ENCODE peak calls at places on chromosomes 4 and X, in six cellular contexts. N is HepG2, L is A549, U is K562, M is GM12878, K is IMR-90. G is an unnamed sample.

GRCh38 chr4:27084685-27085356 is 224.2 kb downstream of the STIM2 start:
- DNase-seq in N (no peak), L (no peak), U (peak), M (no peak), K (peak), G (peak)

GRCh38 chr4:38804654-38805295 is at the start of gene TLR1:
- DNase-seq in N (peak), L (peak), U (no peak), M (peak), K (peak), G (no peak)

GRCh38 chr4:165715989-165716388 is 157.0 kb upstream of the TLL1 start:
- DNase-seq in N (no peak), L (no peak), U (no peak), M (no peak), K (no peak), G (no peak)

GRCh38 chr4:156188596-156188995 is 234.9 kb upstream of the CTSO start:
- DNase-seq in N (no peak), L (no peak), U (no peak), M (no peak), K (no peak), G (no peak)

GRCh38 chr4:2353222-2354107 is 65.0 kb downstream of the ZFYVE28 start:
- DNase-seq in N (no peak), L (no peak), U (no peak), M (no peak), K (no peak), G (no peak)

GRCh38 chrX:16212024-16212423 is 44.7 kb downstream of the MAGEB17 start:
- DNase-seq in N (no peak), L (peak), U (no peak), M (no peak), K (peak), G (no peak)

GRCh38 chrX:22202251-22202650 is 70.5 kb upstream of the CBLL2 start:
- DNase-seq in N (no peak), L (no peak), U (no peak), M (no peak), K (no peak), G (no peak)

GRCh38 chrX:84907324-84907946 is 96.2 kb upstream of the APOOL start:
- DNase-seq in N (no peak), L (peak), U (no peak), M (no peak), K (peak), G (no peak)

GRCh38 chr4:121950680-121951569 is 935 bp downstream of the TRPC3 start:
- DNase-seq in N (no peak), L (no peak), U (peak), M (no peak), K (peak), G (peak)

GRCh38 chrX:14673764-14674163 is 144.4 kb downstream of the GLRA2 start:
- DNase-seq in N (peak), L (peak), U (no peak), M (peak), K (peak), G (peak)

GRCh38 chrX:74535633-74536141 is 78.7 kb downstream of the RLIM start:
- DNase-seq in N (peak), L (no peak), U (peak), M (no peak), K (peak), G (peak)

GRCh38 chr4:52019941-52020657 is at the start of gene LRRC66:
- DNase-seq in N (peak), L (peak), U (no peak), M (no peak), K (no peak), G (no peak)

GRCh38 chr4:113512880-113513279 is 248.7 kb downstream of the CAMK2D start:
- DNase-seq in N (no peak), L (no peak), U (no peak), M (no peak), K (no peak), G (no peak)

GRCh38 chr4:113511944-113512343 is 249.6 kb downstream of the CAMK2D start:
- DNase-seq in N (no peak), L (no peak), U (no peak), M (no peak), K (no peak), G (no peak)

GRCh38 chr4:113509851-113510250 is 251.7 kb downstream of the CAMK2D start:
- DNase-seq in N (no peak), L (no peak), U (no peak), M (no peak), K (no peak), G (no peak)

DNA sequence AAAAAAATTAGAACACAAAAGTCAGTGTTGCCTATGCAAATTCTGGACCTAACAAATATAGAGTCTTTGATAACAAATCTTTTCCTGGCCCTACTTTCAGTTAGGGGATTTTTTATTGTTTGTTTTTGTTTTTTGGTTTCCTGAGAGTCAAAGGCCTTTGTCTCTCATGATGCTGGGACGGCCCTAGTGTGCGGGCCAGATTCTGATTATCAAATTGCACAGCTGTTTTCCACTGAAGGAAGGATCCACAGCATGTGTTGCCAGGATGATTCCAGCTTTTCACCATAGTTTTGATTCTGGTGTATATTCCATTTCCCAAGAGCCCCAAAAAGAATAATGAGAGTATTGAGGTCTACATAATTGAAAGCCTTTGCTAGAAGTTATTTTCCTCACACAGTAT is 248.2 kb downstream of the CAMK2D start:
- DNase-seq in N (no peak), L (no peak), U (no peak), M (no peak), K (no peak), G (no peak)
- TF ChIP-seq BHLHE40 in N (no peak), L (no peak), U (no peak), M (no peak), K (no peak), G (no peak)

GRCh38 chr4:82452026-82452425 is 21.6 kb downstream of the ENOPH1 start:
- DNase-seq in N (no peak), L (no peak), U (no peak), M (no peak), K (no peak), G (no peak)

GRCh38 chr4:82450966-82451755 is 20.8 kb downstream of the ENOPH1 start:
- DNase-seq in N (no peak), L (no peak), U (no peak), M (no peak), K (no peak), G (no peak)

GRCh38 chr4:82447886-82448285 is 17.5 kb downstream of the ENOPH1 start:
- DNase-seq in N (no peak), L (no peak), U (no peak), M (no peak), K (no peak), G (no peak)
- TF ChIP-seq BHLHE40 in N (no peak), L (no peak), U (no peak), M (no peak), K (no peak), G (no peak)

GRCh38 chr4:76084542-76084941 is 10.0 kb downstream of the ART3 start:
- DNase-seq in N (no peak), L (no peak), U (no peak), M (no peak), K (no peak), G (no peak)
- TF ChIP-seq BHLHE40 in N (no peak), L (no peak), U (no peak), M (no peak), K (no peak), G (no peak)

DNA sequence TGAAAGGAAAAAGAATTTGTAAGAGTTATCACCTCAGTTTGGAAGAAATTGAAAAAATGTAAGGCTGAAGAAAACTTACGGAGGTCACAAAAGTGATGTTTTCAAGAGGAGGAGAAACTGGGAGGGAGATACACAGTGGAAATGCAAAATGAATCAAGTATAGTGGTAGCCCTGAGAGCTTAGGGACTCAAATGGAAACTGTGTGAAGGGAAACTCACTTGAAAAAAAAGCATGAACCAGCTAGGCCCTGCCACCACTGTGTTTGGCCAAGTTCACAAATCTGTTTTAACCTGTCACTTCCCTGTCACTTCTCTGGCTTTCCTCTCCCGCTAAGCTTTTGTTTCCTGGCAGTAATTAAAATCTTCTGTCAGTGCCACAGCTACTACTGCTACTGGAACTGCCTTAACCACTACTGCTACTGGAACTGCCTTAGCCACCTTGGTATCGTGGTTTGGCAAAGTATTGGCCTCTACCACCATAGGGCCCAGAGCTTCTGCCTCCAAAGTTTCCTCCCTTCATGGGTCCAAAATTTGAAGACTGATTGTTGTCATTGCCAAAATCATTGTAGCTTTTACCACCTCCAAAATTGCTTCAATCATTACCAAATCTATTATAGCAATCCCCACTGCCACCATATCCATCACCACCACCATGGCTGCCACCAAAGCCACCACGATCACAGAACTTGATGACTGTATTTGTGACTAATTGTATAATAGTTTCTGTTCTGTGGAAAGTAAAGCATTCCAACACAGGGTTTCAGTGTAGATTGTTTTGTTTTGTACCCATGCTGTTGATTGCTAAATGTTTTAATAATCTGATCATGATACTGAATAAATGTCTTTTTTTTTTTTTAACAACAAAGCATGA is 41.5 kb downstream of the SMARCA5 start:
- DNase-seq in N (no peak), L (no peak), U (no peak), M (peak), K (no peak), G (no peak)
- TF ChIP-seq BHLHE40 in N (no peak), L (no peak), U (no peak), M (no peak), K (no peak), G (no peak)

DNA sequence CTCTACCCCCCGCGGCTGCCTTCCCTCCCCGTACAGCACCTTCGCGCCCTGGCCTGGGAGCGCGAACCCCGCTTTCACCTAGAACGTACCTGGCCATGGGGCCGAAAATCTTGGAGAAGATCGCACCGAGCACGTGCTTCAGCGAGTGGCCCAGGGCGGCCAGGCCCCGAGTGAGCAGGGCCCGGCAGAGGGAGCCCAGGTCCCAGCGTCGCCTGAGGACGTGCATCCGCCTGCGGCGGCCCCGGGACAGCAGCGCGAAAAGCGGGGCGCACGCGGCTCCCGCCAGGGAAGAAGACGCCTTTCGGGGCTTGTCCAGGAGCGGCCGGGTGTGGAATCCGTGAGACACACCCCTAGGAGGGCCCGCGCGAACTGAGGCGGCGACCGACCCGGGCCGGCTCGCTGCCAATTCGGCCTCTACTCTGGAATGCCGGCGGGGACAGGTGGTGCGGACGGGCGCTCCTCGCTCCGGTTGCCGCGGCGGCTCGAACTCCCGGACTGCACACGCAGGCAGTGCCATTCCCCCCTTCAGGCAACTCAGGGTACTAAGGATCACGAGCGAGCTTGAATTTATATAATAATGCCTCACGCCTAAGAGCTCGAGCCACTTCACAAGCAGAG is at the start of gene HS6ST2:
- DNase-seq in N (no peak), L (no peak), U (no peak), M (no peak), K (no peak), G (peak)
- TF ChIP-seq BHLHE40 in N (no peak), L (no peak), U (no peak), M (no peak), K (no peak), G (no peak)

GRCh38 chr4:187301923-187302322 is 578.3 kb upstream of the FAT1 start:
- DNase-seq in N (no peak), L (no peak), U (no peak), M (no peak), K (no peak), G (no peak)

GRCh38 chr4:187307131-187307530 is 583.5 kb upstream of the FAT1 start:
- DNase-seq in N (no peak), L (no peak), U (no peak), M (no peak), K (peak), G (no peak)

GRCh38 chr4:187304131-187304530 is 580.5 kb upstream of the FAT1 start:
- DNase-seq in N (no peak), L (no peak), U (no peak), M (no peak), K (no peak), G (no peak)

DNA sequence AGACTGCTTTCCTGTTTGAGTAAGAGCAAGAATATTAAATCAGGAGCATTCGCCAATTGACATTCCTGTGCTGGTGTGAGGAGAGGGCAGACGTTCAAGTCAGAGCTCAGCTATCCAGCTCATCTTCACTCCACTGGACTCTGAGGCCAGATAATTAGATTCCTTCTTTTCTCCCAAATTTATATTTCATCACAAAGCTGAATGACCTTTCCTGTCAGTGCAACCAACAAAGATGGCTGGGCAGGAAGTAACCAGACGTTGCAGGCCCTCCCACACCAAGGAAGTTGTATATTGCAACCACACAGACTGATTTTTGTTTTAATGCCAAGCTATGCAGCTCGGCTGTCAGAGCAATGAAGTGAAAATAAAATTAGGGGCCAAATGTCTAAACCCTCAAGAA is 578.8 kb upstream of the FAT1 start:
- DNase-seq in N (no peak), L (no peak), U (no peak), M (no peak), K (peak), G (no peak)
- TF ChIP-seq BHLHE40 in N (no peak), L (no peak), U (no peak), M (no peak), K (no peak), G (no peak)

GRCh38 chrX:39759526-39760224 is 338.1 kb downstream of the BCOR start:
- DNase-seq in N (no peak), L (peak), U (no peak), M (no peak), K (peak), G (no peak)
- TF ChIP-seq BHLHE40 in N (no peak), L (no peak), U (no peak), M (no peak), K (peak), G (no peak)

DNA sequence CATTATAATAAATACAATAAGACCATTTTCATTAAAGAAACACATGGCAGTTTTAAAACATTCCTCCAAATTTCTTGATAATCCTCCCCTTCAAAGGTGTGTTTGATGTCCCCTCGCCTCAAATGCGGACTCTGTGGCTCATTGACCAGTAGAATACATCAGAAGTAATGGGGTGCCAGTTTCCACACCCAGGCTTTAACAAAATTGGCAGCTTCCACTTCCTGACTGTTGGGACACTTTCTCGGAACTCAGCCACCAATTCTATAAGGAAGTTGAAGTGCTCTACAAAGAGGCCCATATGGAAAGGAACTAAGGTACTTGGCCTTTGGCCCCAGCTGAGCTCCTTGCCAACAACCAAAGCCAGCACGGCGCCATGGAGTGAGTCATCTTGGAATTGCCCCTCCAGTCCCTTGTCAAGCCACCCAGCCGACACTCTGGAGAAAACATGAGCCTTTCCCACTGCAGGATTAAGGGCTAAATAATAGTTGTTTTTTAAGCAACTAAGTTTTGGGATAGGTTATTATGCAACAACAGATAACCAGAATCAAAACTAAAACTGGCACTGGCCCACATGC is 262.2 kb upstream of the INTU start:
- DNase-seq in N (no peak), L (no peak), U (no peak), M (no peak), K (peak), G (no peak)
- TF ChIP-seq BHLHE40 in N (no peak), L (no peak), U (no peak), M (no peak), K (no peak), G (no peak)

GRCh38 chr4:93232883-93233282 is 595.7 kb upstream of the ATOH1 start:
- DNase-seq in N (no peak), L (no peak), U (no peak), M (no peak), K (no peak), G (no peak)

DNA sequence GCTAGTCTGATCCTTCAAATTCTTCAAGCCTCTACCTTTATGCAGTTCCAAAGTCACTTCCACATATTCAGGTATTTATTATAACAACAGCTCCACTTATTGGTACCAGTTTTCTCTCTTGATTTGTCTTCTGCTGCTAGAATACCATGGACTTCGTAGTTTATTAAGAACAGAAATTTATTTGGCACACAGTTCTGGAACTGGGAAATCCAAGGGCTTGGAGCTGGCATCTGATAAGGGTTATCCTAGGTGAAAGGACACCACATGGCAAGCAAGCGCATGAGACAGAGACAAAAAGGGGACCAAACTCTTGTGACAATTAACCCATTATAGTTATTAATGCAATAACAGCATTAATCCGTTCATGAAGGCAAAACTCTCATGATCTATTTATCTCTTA is 600.5 kb upstream of the ATOH1 start:
- DNase-seq in N (no peak), L (no peak), U (no peak), M (no peak), K (no peak), G (no peak)
- TF ChIP-seq BHLHE40 in N (no peak), L (no peak), U (no peak), M (no peak), K (no peak), G (no peak)

G was measured in HEK293T.